ENCODE peak calls at places on chromosomes 5 and 9, in four cellular contexts. D, I, C and Q are unnamed samples.

GRCh38 chr5:58925627-58926545 is 343.0 kb downstream of the RAB3C start:
- DNase-seq in D (no peak), I (no peak), C (no peak), Q (no peak)

GRCh38 chr9:113966394-113966793 is 90.3 kb downstream of the ZNF618 start:
- DNase-seq in D (no peak), I (no peak), C (no peak), Q (peak)

GRCh38 chr9:133078486-133078885 is 16.7 kb downstream of the CEL start:
- DNase-seq in D (no peak), I (no peak), C (no peak), Q (no peak)

GRCh38 chr5:2259494-2260107 is 376.9 kb upstream of the IRX4 start:
- DNase-seq in D (no peak), I (no peak), C (no peak), Q (no peak)

GRCh38 chr5:57650360-57651069 is 167.9 kb upstream of the ACTBL2 start:
- DNase-seq in D (no peak), I (no peak), C (no peak), Q (peak)

GRCh38 chr5:34628373-34628772 is 27.8 kb upstream of the RAI14 start:
- DNase-seq in D (no peak), I (no peak), C (no peak), Q (no peak)

GRCh38 chr5:56498759-56499395 is 265.7 kb upstream of the ANKRD55 start:
- DNase-seq in D (no peak), I (no peak), C (no peak), Q (no peak)

GRCh38 chr5:1763548-1763911 is 36.1 kb downstream of the MRPL36 start:
- DNase-seq in D (no peak), I (no peak), C (peak), Q (peak)

GRCh38 chr9:124684140-124684539 is 87.0 kb downstream of the NR6A1 start:
- DNase-seq in D (no peak), I (no peak), C (no peak), Q (no peak)

GRCh38 chr5:59648949-59649921 is 244.3 kb downstream of the PDE4D start:
- DNase-seq in D (no peak), I (no peak), C (no peak), Q (no peak)

GRCh38 chr5:133714161-133714915 is 102.0 kb upstream of the FSTL4 start:
- DNase-seq in D (no peak), I (no peak), C (no peak), Q (no peak)

GRCh38 chr5:2183154-2184023 is 300.7 kb upstream of the IRX4 start:
- DNase-seq in D (no peak), I (no peak), C (no peak), Q (no peak)

GRCh38 chr5:20974423-20974822 is 986.4 kb upstream of the CDH18 start:
- DNase-seq in D (no peak), I (no peak), C (no peak), Q (no peak)

GRCh38 chr5:88681402-88681801 is 201.6 kb downstream of the MEF2C start:
- DNase-seq in D (no peak), I (no peak), C (no peak), Q (no peak)

GRCh38 chr9:81373294-81373693 is 316.1 kb downstream of the TLE1 start:
- DNase-seq in D (no peak), I (no peak), C (no peak), Q (no peak)

GRCh38 chr9:108536836-108537601 is 318.8 kb downstream of the ACTL7B start:
- DNase-seq in D (no peak), I (no peak), C (no peak), Q (no peak)

GRCh38 chr9:137391411-137391754 is 31.6 kb downstream of the EXD3 start:
- DNase-seq in D (no peak), I (no peak), C (no peak), Q (no peak)

GRCh38 chr5:475704-476101 is 32.7 kb downstream of the EXOC3 start:
- DNase-seq in D (no peak), I (no peak), C (no peak), Q (no peak)